ENCODE peak calls at places on chromosome 17, in ten cellular contexts. F is body of pancreas, X is esophagus squamous epithelium, Y is A549, R is prostate gland, V is lower leg skin, Z is sigmoid colon, K is HCT116, D is ovary, S is stomach. H is an unnamed sample.

GRCh38 chr17:73348018-73348823 is 36.4 kb upstream of the CDC42EP4 start:
- DNase-seq in F (no peak), X (no peak), Y (no peak), R (no peak), V (no peak), Z (no peak), K (no peak), D (no peak), S (no peak), H (no peak)

GRCh38 chr17:70242781-70243437 is 73.6 kb downstream of the KCNJ2 start:
- DNase-seq in F (no peak), X (no peak), Y (no peak), R (no peak), V (no peak), Z (no peak), K (no peak), D (no peak), S (no peak), H (no peak)

GRCh38 chr17:78716814-78717393 is 65.2 kb downstream of the CYTH1 start:
- DNase-seq in F (peak; percentile 96), X (no peak), Y (peak; percentile 85), R (peak; percentile 81), V (peak; percentile 92), Z (peak; percentile 91), K (no peak), D (peak; percentile 70), S (peak; percentile 87), H (peak; percentile 72)

GRCh38 chr17:72030067-72030899 is 90.5 kb upstream of the SOX9 start:
- DNase-seq in F (peak; percentile 50), X (no peak), Y (peak; percentile 88), R (no peak), V (peak; percentile 87), Z (no peak), K (no peak), D (no peak), S (peak; percentile 26), H (no peak)

GRCh38 chr17:78892936-78893379 is 10.0 kb downstream of the CEP295NL start:
- DNase-seq in F (no peak), X (no peak), Y (no peak), R (no peak), V (no peak), Z (no peak), K (no peak), D (no peak), S (no peak), H (no peak)

GRCh38 chr17:31512104-31512740 is 120.7 kb downstream of the RAB11FIP4 start:
- DNase-seq in F (no peak), X (no peak), Y (no peak), R (no peak), V (no peak), Z (no peak), K (no peak), D (no peak), S (no peak), H (no peak)

GRCh38 chr17:78728495-78728894 is 53.6 kb downstream of the CYTH1 start:
- DNase-seq in F (no peak), X (no peak), Y (no peak), R (no peak), V (no peak), Z (no peak), K (no peak), D (no peak), S (no peak), H (no peak)

GRCh38 chr17:71260366-71260765 is 860.5 kb upstream of the SOX9 start:
- DNase-seq in F (no peak), X (no peak), Y (no peak), R (no peak), V (no peak), Z (no peak), K (no peak), D (no peak), S (no peak), H (no peak)

GRCh38 chr17:77328823-77329740 is 188.3 kb downstream of the SEC14L1 start:
- DNase-seq in F (no peak), X (no peak), Y (no peak), R (no peak), V (peak; percentile 83), Z (peak; percentile 63), K (no peak), D (no peak), S (peak; percentile 23), H (peak; percentile 18)

GRCh38 chr17:9170822-9171221 is 149.5 kb downstream of the NTN1 start:
- DNase-seq in F (no peak), X (no peak), Y (no peak), R (no peak), V (no peak), Z (no peak), K (no peak), D (no peak), S (no peak), H (no peak)

GRCh38 chr17:61723914-61724313 is 132.9 kb upstream of the NACA2 start:
- DNase-seq in F (no peak), X (no peak), Y (no peak), R (no peak), V (no peak), Z (no peak), K (no peak), D (no peak), S (no peak), H (no peak)

GRCh38 chr17:8728251-8728925 is 16.2 kb downstream of the CCDC42 start:
- DNase-seq in F (no peak), X (no peak), Y (no peak), R (no peak), V (peak; percentile 43), Z (no peak), K (no peak), D (no peak), S (no peak), H (peak; percentile 37)

GRCh38 chr17:67244621-67245072 is 349 bp downstream of the HELZ start:
- DNase-seq in F (peak; percentile 25), X (no peak), Y (peak; percentile 23), R (peak; percentile 7), V (no peak), Z (no peak), K (no peak), D (peak; percentile 53), S (no peak), H (no peak)

GRCh38 chr17:67246398-67246647 is 1.3 kb upstream of the HELZ start:
- DNase-seq in F (no peak), X (no peak), Y (no peak), R (no peak), V (no peak), Z (no peak), K (no peak), D (no peak), S (no peak), H (no peak)

GRCh38 chr17:67246648-67247415 is 1.8 kb upstream of the HELZ start:
- DNase-seq in F (peak; percentile 65), X (no peak), Y (peak; percentile 71), R (peak; percentile 65), V (peak; percentile 87), Z (no peak), K (peak; percentile 91), D (no peak), S (peak; percentile 78), H (no peak)

GRCh38 chr17:67245073-67245693 is at the start of gene HELZ:
- DNase-seq in F (peak; percentile 82), X (no peak), Y (peak; percentile 89), R (peak; percentile 77), V (peak; percentile 94), Z (peak; percentile 81), K (peak; percentile 76), D (peak; percentile 78), S (peak; percentile 77), H (peak; percentile 76)

GRCh38 chr17:67245694-67246397 is 850 bp upstream of the HELZ start:
- DNase-seq in F (peak; percentile 56), X (no peak), Y (no peak), R (peak; percentile 4), V (peak; percentile 86), Z (no peak), K (no peak), D (peak; percentile 35), S (peak; percentile 46), H (peak; percentile 90)
- TF ChIP-seq POLR2A in F (no peak), X (no peak), Y (no peak), R (no peak), V (no peak), Z (no peak), K (no peak), D (no peak), S (no peak), H (no peak)

DNA sequence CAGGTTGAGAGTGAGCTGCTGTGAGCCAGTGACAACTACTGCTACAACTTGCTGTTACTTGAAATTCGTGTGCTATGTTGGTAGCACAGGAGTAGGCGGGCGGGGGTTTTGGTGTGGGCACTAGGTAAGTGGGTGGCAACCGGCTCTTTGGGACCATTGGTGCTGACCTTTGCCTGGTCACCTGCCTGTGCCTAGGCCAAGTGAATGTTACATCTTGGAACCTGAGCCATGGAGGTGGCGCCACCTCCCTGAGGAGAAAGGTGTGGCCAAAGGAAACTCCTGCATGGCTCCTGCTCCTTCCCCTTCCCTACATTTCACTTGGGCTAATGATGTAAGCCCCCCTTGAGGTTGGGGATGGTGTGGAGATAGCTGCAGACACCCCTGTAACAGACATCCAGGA is 25.4 kb upstream of the ARHGAP23 start:
- DNase-seq in F (no peak), X (no peak), Y (no peak), R (no peak), V (no peak), Z (no peak), K (no peak), D (no peak), S (no peak), H (no peak)
- TF ChIP-seq CTCF in F (no peak), X (no peak), Y (no peak), R (no peak), V (no peak), Z (no peak), K (no peak), D (no peak), S (no peak), H (no peak)

GRCh38 chr17:75874323-75875181 is 3.8 kb downstream of the TRIM47 start:
- DNase-seq in F (no peak), X (no peak), Y (no peak), R (no peak), V (no peak), Z (no peak), K (no peak), D (no peak), S (no peak), H (no peak)
- TF ChIP-seq POLR2A in F (no peak), X (no peak), Y (peak; percentile 6), R (no peak), V (no peak), Z (no peak), K (no peak), D (no peak), S (no peak), H (no peak)

DNA sequence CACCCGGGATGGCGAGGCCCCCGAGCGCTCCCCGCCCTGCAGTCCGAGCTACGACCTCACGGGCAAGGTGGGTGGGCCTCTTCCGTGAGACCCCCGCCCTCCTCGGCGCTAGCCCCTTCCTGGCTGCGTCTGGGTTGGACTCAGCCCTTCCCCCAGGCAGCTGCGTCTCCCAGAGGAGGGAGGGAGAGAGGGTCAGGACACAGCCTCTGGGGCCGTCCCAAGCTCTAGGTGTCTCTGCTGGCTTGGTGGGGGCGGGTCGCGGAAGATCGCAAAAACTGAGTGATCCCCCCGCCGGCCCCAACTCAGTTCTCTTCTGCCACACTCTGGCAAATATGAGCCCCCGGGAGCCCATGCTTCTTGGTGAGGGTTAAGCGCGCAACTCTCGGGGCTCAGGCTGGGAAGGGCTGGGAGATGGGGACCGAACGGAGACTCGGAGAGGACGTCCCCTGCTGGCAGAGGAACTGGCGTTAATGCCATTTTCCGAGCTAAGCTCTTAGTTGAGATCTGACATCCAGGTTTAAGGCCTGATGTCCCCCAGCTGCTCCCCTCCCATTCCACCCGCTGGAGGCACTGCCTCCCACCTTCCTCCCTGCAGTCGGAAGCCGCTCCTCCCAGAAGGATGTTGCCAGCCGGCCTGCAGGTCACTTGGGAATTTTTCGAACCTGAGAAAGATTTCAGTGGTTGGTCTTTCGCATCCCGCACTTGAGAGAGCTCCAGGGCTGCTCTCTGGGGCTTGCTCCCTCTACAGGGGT is 419 bp downstream of the RAB37 start:
- DNase-seq in F (no peak), X (no peak), Y (peak; percentile 80), R (no peak), V (no peak), Z (no peak), K (peak; percentile 59), D (peak; percentile 16), S (no peak), H (no peak)
- TF ChIP-seq CTCF in F (no peak), X (peak; percentile 17), Y (peak; percentile 44), R (no peak), V (no peak), Z (no peak), K (peak; percentile 80), D (peak; percentile 11), S (no peak), H (peak; percentile 21)

H was measured in upper lobe of left lung.